ENCODE peak calls at places on chromosomes 12 and 14, in ten cellular contexts. Y is heart right ventricle; K is body of pancreas; B is ascending aorta; U is neural progenitor cell; F is tibial nerve; S is A549; Z is CD8-positive, alpha-beta T cell; I is right atrium auricular region; M is psoas muscle. A is an unnamed sample. For H3K4me1, the result is how much of the 10 kb centered on the place peaks cover.

GRCh38 chr14:89417469-89418225 is 614 bp upstream of the FOXN3 start:
- DNase-seq in Y (peak), K (peak), B (no peak), U (peak), F (no peak), S (peak), Z (peak), I (peak), M (peak), A (peak)

GRCh38 chr12:105449406-105449805 is 118.9 kb downstream of the C12orf75 start:
- DNase-seq in Y (no peak), K (no peak), B (no peak), U (no peak), F (no peak), S (no peak), Z (no peak), I (no peak), M (no peak), A (no peak)

GRCh38 chr12:52119398-52120254 is 40.1 kb downstream of the SMIM41 start:
- DNase-seq in Y (no peak), K (peak), B (no peak), U (peak), F (no peak), S (peak), Z (no peak), I (no peak), M (no peak), A (no peak)

GRCh38 chr14:32370720-32371119 is 41.6 kb downstream of the AKAP6 start:
- DNase-seq in Y (no peak), K (no peak), B (no peak), U (no peak), F (no peak), S (peak), Z (no peak), I (no peak), M (no peak), A (no peak)

GRCh38 chr12:130818381-130819247 is 20.4 kb downstream of the STX2 start:
- DNase-seq in Y (peak), K (peak), B (no peak), U (peak), F (peak), S (peak), Z (peak), I (no peak), M (peak), A (peak)

GRCh38 chr12:110579239-110579888 is 3.8 kb downstream of the PPTC7 start:
- DNase-seq in Y (no peak), K (no peak), B (no peak), U (no peak), F (no peak), S (no peak), Z (no peak), I (no peak), M (no peak), A (no peak)

GRCh38 chr14:80681651-80682050 is 259.9 kb downstream of the CEP128 start:
- DNase-seq in Y (no peak), K (no peak), B (no peak), U (no peak), F (no peak), S (no peak), Z (no peak), I (no peak), M (no peak), A (no peak)

GRCh38 chr12:41368006-41368405 is 179.9 kb downstream of the PDZRN4 start:
- DNase-seq in Y (no peak), K (no peak), B (no peak), U (peak), F (no peak), S (no peak), Z (no peak), I (no peak), M (no peak), A (no peak)

GRCh38 chr12:49355913-49356312 is 9.2 kb downstream of the DNAJC22 start:
- DNase-seq in Y (no peak), K (no peak), B (no peak), U (no peak), F (no peak), S (no peak), Z (no peak), I (peak), M (no peak), A (no peak)

GRCh38 chr12:49359671-49360070 is 7.6 kb upstream of the SPATS2 start:
- DNase-seq in Y (no peak), K (no peak), B (no peak), U (no peak), F (no peak), S (no peak), Z (no peak), I (peak), M (no peak), A (no peak)

GRCh38 chr12:49358548-49359141 is 8.6 kb upstream of the SPATS2 start:
- DNase-seq in Y (peak), K (peak), B (no peak), U (peak), F (no peak), S (peak), Z (peak), I (peak), M (no peak), A (no peak)

GRCh38 chr12:49352351-49352750 is 5.7 kb downstream of the DNAJC22 start:
- DNase-seq in Y (no peak), K (no peak), B (no peak), U (no peak), F (no peak), S (no peak), Z (no peak), I (peak), M (no peak), A (no peak)

GRCh38 chr12:49357099-49357678 is 10.1 kb upstream of the SPATS2 start:
- DNase-seq in Y (no peak), K (no peak), B (no peak), U (peak), F (no peak), S (no peak), Z (no peak), I (no peak), M (no peak), A (no peak)
- H3K4me1 ChIP-seq in Y (under half), K (under half), B (under half), U (under half), F (under half), S (under half), Z (under half), I (under half), M (under half), A (under half)

GRCh38 chr12:15525414-15525813 is 203.1 kb downstream of the PTPRO start:
- DNase-seq in Y (no peak), K (no peak), B (no peak), U (no peak), F (no peak), S (no peak), Z (no peak), I (no peak), M (no peak), A (no peak)

GRCh38 chr12:15527201-15527782 is 205.0 kb downstream of the PTPRO start:
- DNase-seq in Y (peak), K (peak), B (no peak), U (peak), F (no peak), S (no peak), Z (no peak), I (no peak), M (peak), A (no peak)

GRCh38 chr12:15522574-15523187 is 200.4 kb downstream of the PTPRO start:
- DNase-seq in Y (no peak), K (peak), B (no peak), U (peak), F (no peak), S (peak), Z (no peak), I (no peak), M (no peak), A (no peak)

GRCh38 chr12:15528666-15529065 is 206.4 kb downstream of the PTPRO start:
- DNase-seq in Y (no peak), K (no peak), B (no peak), U (no peak), F (no peak), S (no peak), Z (no peak), I (no peak), M (no peak), A (no peak)

DNA sequence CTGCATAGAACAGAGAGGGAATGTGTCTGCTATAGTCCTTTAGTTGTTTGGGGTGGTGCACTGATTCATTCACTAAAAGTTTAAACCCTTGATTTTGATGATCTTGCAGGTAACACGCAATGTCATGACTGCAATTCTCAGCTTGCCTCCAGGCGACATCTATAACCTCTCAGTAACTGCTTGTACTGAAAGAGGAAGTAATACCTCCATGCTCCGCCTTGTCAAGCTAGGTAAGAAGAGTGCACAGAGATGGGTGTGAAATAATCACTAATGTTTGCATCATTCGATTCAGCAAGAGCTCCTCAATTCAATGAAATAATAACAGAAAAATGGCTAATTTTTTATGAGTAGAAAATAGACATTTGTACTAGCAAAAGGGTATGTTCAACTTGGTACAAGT is 203.7 kb downstream of the PTPRO start:
- DNase-seq in Y (no peak), K (no peak), B (no peak), U (no peak), F (no peak), S (no peak), Z (no peak), I (no peak), M (no peak), A (no peak)
- TF ChIP-seq CTCF in Y (no peak), K (no peak), B (no peak), U (no peak), F (no peak), S (no peak), Z (no peak), I (no peak), M (no peak), A (no peak)

GRCh38 chr12:26821212-26821701 is 11.7 kb downstream of the ITPR2 start:
- DNase-seq in Y (no peak), K (peak), B (no peak), U (no peak), F (no peak), S (no peak), Z (no peak), I (no peak), M (no peak), A (no peak)
- H3K4me3 ChIP-seq in Y (no peak), K (no peak), B (no peak), U (no peak), F (no peak), S (no peak), Z (no peak), I (no peak), M (no peak), A (no peak)

DNA sequence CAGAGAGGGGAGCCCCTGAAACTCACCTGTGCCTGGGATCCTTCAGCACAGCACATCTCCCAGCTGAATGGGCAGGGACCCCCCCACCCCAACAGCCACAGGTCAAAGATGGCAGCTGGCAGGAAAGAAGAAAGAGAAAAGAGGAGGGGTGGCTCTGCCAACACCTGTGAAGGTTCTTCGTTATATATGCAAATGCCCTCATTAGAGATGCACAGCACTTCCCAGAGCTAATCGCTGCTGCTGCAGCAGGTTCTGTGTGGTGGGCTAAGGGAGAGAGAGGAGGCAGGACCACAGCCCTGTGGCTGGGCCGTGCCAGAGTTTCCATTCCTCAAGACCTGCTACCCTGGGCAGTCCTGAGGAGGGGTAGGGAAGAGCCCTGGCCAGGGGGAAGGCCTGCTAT is 28.7 kb downstream of the SMUG1 start:
- DNase-seq in Y (no peak), K (no peak), B (no peak), U (no peak), F (no peak), S (no peak), Z (no peak), I (no peak), M (no peak), A (no peak)
- H3K4me1 ChIP-seq in Y (under half), K (under half), B (under half), U (under half), F (under half), S (under half), Z (under half), I (under half), M (under half), A (under half)

GRCh38 chr12:127501916-127502315 is 765.1 kb upstream of the TMEM132C start:
- DNase-seq in Y (no peak), K (no peak), B (no peak), U (no peak), F (no peak), S (no peak), Z (no peak), I (no peak), M (no peak), A (no peak)

GRCh38 chr12:127494961-127495915 is 771.7 kb upstream of the TMEM132C start:
- DNase-seq in Y (no peak), K (no peak), B (no peak), U (no peak), F (no peak), S (no peak), Z (peak), I (no peak), M (no peak), A (no peak)

GRCh38 chr12:127500513-127500912 is 766.5 kb upstream of the TMEM132C start:
- DNase-seq in Y (no peak), K (no peak), B (no peak), U (no peak), F (no peak), S (no peak), Z (no peak), I (no peak), M (no peak), A (no peak)

DNA sequence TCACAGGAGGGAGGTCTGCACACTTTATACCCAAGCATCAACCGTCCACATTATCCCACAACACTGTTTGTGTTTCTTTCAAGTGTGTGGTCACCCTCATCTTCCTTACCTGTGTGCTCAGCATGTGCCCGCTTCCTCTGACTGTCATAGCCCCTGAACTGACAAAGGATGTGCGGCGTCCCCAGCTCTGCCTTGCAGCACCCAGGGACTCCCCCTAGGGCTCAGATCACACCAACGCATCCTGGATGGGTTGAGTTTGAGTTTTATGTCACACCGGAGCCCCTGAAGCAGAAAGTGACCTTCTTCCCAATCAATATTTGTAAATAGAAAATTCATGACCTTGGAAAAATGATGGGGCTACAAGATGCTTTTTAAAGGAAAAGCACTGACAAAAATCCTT is 770.7 kb upstream of the TMEM132C start:
- DNase-seq in Y (no peak), K (no peak), B (no peak), U (peak), F (no peak), S (no peak), Z (no peak), I (no peak), M (no peak), A (no peak)
- TF ChIP-seq CTCF in Y (no peak), K (no peak), B (no peak), U (peak), F (no peak), S (no peak), Z (no peak), I (no peak), M (no peak), A (no peak)

DNA sequence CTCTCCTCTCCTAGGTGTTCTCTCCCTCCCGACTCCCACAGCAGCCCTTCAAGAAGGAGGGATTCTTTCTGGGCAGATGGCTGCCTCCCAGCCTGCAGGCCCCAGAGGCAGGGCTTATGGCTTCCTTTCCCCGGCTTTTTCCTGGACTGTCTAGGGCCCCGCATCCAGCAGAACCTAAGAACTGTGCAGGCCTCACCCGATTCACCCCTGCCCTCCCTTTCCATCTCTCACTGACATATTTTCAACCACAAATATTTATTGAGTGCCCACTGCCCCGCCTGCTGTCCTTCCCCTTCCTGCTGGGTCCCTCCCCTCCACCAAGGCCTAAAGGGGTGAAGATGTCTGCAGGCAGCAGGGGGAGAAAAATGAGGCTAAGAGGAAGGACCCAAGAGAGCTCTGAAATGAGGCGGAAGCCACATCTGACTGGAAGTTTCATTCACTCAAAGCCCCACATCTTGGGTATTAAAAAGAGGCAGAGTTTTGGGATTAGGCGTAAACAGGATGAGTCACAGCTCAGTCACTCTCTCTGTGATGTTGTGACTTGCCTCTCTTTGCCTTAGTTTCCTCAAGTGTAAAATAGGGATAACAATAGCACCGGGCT is 2.9 kb downstream of the SCNN1A start:
- DNase-seq in Y (no peak), K (peak), B (no peak), U (peak), F (no peak), S (peak), Z (no peak), I (no peak), M (no peak), A (no peak)
- H3K4me3 ChIP-seq in Y (no peak), K (no peak), B (no peak), U (no peak), F (no peak), S (no peak), Z (no peak), I (no peak), M (no peak), A (peak)

DNA sequence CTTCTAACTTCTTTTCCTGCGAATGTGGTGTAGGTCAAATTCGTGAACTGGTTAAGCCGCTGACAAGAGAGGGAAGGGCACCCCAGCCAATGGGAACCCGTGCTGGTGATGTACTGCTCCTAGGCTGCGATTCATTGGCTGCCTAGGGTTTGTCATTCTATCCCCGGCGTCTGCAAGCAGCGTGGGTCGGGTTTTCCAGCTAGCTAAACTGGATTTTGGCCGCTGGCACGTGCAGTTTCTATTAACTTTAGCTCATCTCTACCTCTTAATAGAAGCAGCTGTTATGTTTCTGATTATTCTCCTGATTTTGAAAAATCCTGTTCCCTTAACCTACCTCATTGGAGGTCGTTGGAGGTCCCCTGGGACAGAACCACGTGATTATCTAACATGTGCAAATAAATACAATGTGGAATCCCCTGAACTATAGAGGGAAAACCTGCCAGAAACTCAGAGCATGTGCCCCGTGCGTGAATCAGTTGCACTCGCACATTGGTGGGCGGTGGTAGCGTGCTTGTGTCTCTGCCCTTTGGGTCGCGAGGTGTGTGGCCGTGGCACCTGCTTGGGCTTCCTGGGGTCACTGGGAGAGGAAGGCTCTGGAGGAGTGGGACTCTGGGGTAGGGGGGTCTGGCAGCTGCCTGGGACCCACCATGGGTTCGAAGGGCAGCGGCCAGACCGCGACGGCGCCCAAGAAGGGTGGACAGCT is 876 bp upstream of the PPM1A start:
- DNase-seq in Y (peak), K (peak), B (peak), U (peak), F (peak), S (peak), Z (peak), I (peak), M (peak), A (peak)
- H3K4me1 ChIP-seq in Y (under half), K (under half), B (under half), U (under half), F (under half), S (under half), Z (under half), I (under half), M (under half), A (under half)

DNA sequence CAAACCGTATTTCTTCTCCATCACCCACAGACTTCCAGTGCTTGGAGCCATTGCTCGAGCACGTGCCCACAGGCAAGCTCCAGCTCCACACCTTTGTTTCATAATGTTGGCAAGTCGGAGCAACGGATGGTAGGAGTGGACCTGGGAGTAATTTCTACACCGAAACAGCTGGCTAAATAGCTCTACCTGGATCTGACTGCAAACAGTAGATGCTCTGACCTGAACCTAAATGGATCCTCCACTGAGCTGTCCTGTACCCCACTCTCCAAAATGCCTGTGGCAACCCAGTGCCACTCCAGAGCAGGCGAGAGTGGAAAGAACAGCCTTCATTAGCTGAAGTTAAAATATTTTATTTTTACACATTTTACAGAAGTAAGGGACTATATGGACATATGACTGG is 108.7 kb downstream of the BMP4 start:
- DNase-seq in Y (no peak), K (no peak), B (no peak), U (no peak), F (no peak), S (no peak), Z (no peak), I (no peak), M (no peak), A (no peak)
- TF ChIP-seq CTCF in Y (no peak), K (no peak), B (no peak), U (no peak), F (no peak), S (no peak), Z (no peak), I (no peak), M (no peak), A (no peak)